ENCODE peak calls at places on chromosomes 4 and X, in six cellular contexts. K, E, N, T, M and S are unnamed samples.

GRCh38 chr4:54320826-54321320 is 91.8 kb downstream of the PDGFRA start:
- DNase-seq in K (no peak), N (no peak), E (no peak), T (no peak), M (no peak), S (no peak)

GRCh38 chr4:77449162-77449561 is 156.5 kb upstream of the CXCL13 start:
- DNase-seq in E (no peak), N (no peak), M (no peak), T (no peak), K (no peak), S (no peak)

GRCh38 chr4:120266602-120267001 is 200.0 kb upstream of the MAD2L1 start:
- DNase-seq in K (no peak), N (no peak), E (no peak), T (no peak), M (no peak), S (no peak)

GRCh38 chr4:138951764-138952163 is 63.8 kb upstream of the NOCT start:
- DNase-seq in E (no peak), T (no peak), N (no peak), M (no peak), K (peak; percentile 22), S (no peak)

GRCh38 chrX:110103344-110103743 is 100.4 kb downstream of the TMEM164 start:
- DNase-seq in E (no peak), K (no peak), M (no peak), N (no peak), T (no peak), S (no peak)

GRCh38 chr4:40827774-40828173 is 78.0 kb downstream of the NSUN7 start:
- DNase-seq in K (no peak), M (no peak), E (no peak), T (no peak), N (no peak), S (no peak)

GRCh38 chr4:52833941-52834525 is 28.1 kb upstream of the RASL11B start:
- DNase-seq in E (no peak), K (no peak), N (no peak), T (no peak), M (no peak), S (no peak)

GRCh38 chrX:1134156-1134555 is 78.3 kb downstream of the CRLF2 start:
- DNase-seq in T (no peak), K (no peak), M (no peak), E (no peak), N (no peak), S (no peak)

GRCh38 chr4:154292589-154292988 is 199.0 kb downstream of the DCHS2 start:
- DNase-seq in K (no peak), E (peak; percentile 11), N (no peak), T (no peak), M (no peak), S (no peak)

GRCh38 chr4:53040459-53040815 is 178.3 kb downstream of the RASL11B start:
- DNase-seq in E (no peak), K (no peak), N (no peak), T (no peak), M (no peak), S (no peak)

GRCh38 chr4:139767168-139767567 is 101.5 kb downstream of the MGST2 start:
- DNase-seq in M (no peak), E (no peak), K (no peak), T (no peak), N (no peak), S (no peak)

GRCh38 chrX:145190801-145191389 is 56.4 kb upstream of the SPANXN1 start:
- DNase-seq in M (no peak), K (no peak), T (peak; percentile 0), N (no peak), E (no peak), S (no peak)

GRCh38 chrX:77949840-77950239 is 19.6 kb downstream of the PGAM4 start:
- DNase-seq in M (no peak), T (no peak), E (no peak), K (no peak), N (no peak), S (no peak)

GRCh38 chr4:20987191-20987590 is 286.9 kb downstream of the PACRGL start:
- DNase-seq in N (no peak), T (no peak), M (no peak), K (no peak), E (no peak), S (no peak)

GRCh38 chr4:115418997-115419396 is 305.6 kb upstream of the NDST4 start:
- DNase-seq in K (no peak), M (no peak), T (no peak), E (no peak), N (no peak), S (no peak)

GRCh38 chr4:86961605-86962295 is 26.9 kb downstream of the AFF1 start:
- DNase-seq in M (peak; percentile 85), T (no peak), E (peak; percentile 86), N (no peak), K (no peak), S (no peak)

GRCh38 chr4:180913750-180914149 is 1329.5 kb upstream of the TENM3 start:
- DNase-seq in T (no peak), K (no peak), N (no peak), M (no peak), E (no peak), S (no peak)

GRCh38 chrX:47581731-47582647 is at the start of gene TIMP1:
- DNase-seq in T (peak; percentile 63), E (peak; percentile 93), N (peak; percentile 70), K (peak; percentile 70), M (peak; percentile 45), S (peak; percentile 71)

GRCh38 chr4:185811509-185812364 is at the start of gene SORBS2:
- DNase-seq in E (no peak), K (no peak), T (peak; percentile 81), M (peak; percentile 56), N (peak; percentile 37), S (peak; percentile 42)

GRCh38 chrX:147899715-147900114 is 12.0 kb upstream of the FMR1 start:
- DNase-seq in N (no peak), T (no peak), E (no peak), M (no peak), K (no peak), S (no peak)

GRCh38 chr4:180669637-180670036 is 1573.6 kb upstream of the TENM3 start:
- DNase-seq in T (no peak), M (no peak), E (no peak), N (no peak), K (no peak), S (no peak)

GRCh38 chrX:53456254-53456653 is 22.1 kb upstream of the HSD17B10 start:
- DNase-seq in K (no peak), N (no peak), E (no peak), T (no peak), M (no peak), S (no peak)

GRCh38 chrX:40418413-40419195 is 162.2 kb upstream of the ATP6AP2 start:
- DNase-seq in E (no peak), K (no peak), T (no peak), N (no peak), M (no peak), S (no peak)
- TF ChIP-seq POLR2AphosphoS5 in E (no peak), K (no peak), T (no peak), N (no peak), M (no peak), S (no peak)

GRCh38 chr4:8938623-8939022 is 67.0 kb upstream of the HMX1 start:
- DNase-seq in N (no peak), E (peak; percentile 1), M (no peak), K (no peak), T (no peak), S (no peak)

GRCh38 chr4:8939887-8940742 is 68.5 kb upstream of the HMX1 start:
- DNase-seq in K (no peak), E (peak; percentile 3), M (no peak), N (no peak), T (no peak), S (no peak)

GRCh38 chr4:8940792-8941491 is 69.3 kb upstream of the HMX1 start:
- DNase-seq in M (no peak), K (no peak), E (peak; percentile 31), N (no peak), T (peak; percentile 10), S (no peak)

GRCh38 chr4:8938137-8938536 is 66.5 kb upstream of the HMX1 start:
- DNase-seq in T (no peak), N (no peak), M (no peak), K (no peak), E (peak; percentile 0), S (no peak)

GRCh38 chr4:8939160-8939855 is 67.7 kb upstream of the HMX1 start:
- DNase-seq in M (no peak), E (no peak), N (no peak), T (no peak), K (no peak), S (no peak)
- TF ChIP-seq TAF1 in M (no peak), E (no peak), N (no peak), T (no peak), K (no peak), S (no peak)

GRCh38 chr4:38675167-38676121 is 11.4 kb downstream of the KLF3 start:
- DNase-seq in M (no peak), T (peak; percentile 77), N (peak; percentile 43), K (peak; percentile 87), E (peak; percentile 67), S (no peak)

GRCh38 chr4:38673109-38673978 is 9.3 kb downstream of the KLF3 start:
- DNase-seq in T (peak; percentile 95), E (peak; percentile 89), K (no peak), N (no peak), M (no peak), S (no peak)

GRCh38 chr4:38676986-38677385 is 13.0 kb downstream of the KLF3 start:
- DNase-seq in T (no peak), M (no peak), N (no peak), E (no peak), K (no peak), S (no peak)

GRCh38 chr4:38672247-38673071 is 8.5 kb downstream of the KLF3 start:
- DNase-seq in N (no peak), E (peak; percentile 71), T (peak; percentile 71), M (no peak), K (no peak), S (no peak)

DNA sequence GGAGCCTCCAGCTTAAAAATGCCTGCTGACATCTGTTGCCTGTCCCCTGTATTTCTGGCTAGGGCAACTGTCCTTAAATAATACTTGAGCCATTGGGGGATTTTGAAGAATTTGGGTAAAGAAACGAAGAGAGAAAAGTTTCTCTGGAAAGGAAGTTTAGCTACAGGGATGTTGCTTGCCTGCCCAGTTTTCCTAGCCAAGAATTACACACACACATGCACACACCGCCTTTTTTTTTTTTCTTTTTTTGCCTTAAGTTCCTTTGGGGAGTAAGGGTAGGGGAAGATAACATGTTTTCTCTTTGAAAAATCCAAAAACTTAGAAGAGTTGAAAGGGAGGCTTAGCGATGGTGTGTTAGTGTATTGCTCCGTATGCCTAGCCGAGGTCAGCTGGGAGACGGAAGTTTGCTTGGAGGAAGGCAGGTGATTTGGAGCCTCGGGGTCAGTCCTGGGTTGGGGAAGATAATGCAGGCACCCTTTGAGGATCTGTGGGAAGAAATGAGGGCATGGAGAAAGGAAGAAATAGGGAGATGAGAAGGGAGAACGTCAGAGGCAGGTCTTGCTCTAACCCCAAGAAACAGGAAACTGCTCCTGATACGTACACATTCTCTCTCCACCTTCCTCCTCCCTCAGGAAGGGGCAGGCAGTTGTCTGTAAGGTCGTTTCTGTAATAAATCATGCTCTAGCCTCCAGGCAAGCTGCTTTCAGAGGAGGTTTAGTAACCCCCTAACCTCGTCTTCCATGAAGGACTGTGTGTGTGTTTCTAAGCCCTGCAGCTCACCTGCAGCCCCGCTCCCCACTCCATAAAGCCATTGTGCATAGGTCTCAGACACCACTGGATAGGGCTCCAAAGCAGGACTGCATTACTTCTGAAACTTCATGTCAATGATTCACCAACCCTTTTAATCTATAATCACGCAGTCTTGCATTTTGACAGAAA is 10.5 kb downstream of the KLF3 start:
- DNase-seq in K (no peak), N (no peak), E (peak; percentile 57), M (no peak), T (peak; percentile 31), S (no peak)
- TF ChIP-seq POLR2A in K (no peak), N (no peak), E (peak; percentile 41), M (no peak), T (peak; percentile 54), S (no peak)

GRCh38 chrX:24396930-24397277 is 36.5 kb downstream of the SUPT20HL1 start:
- DNase-seq in E (no peak), K (no peak), M (no peak), T (no peak), N (no peak), S (no peak)
- TF ChIP-seq POLR2AphosphoS5 in E (no peak), K (no peak), M (no peak), T (no peak), N (no peak), S (no peak)